ENCODE peak calls at places on chromosomes 16 and 17, in four cellular contexts. One of them, this sample, is unnamed. For H3K36me3 and H3K4me1, the result is how much of the 10 kb centered on the place peaks cover.

GRCh38 chr17:28841901-28842281 is 699 bp downstream of the FAM222B start:
- DNase-seq in GM23248: no peak
- DNase-seq in tibial nerve: no peak
- DNase-seq in cardiac muscle cell: no peak
- DNase-seq in this sample: peak

GRCh38 chr17:50064253-50064991 is 8.5 kb downstream of the ITGA3 start:
- DNase-seq in GM23248: peak
- DNase-seq in tibial nerve: no peak
- DNase-seq in cardiac muscle cell: peak
- DNase-seq in this sample: no peak

GRCh38 chr17:82310877-82311276 is 6.5 kb downstream of the CD7 start:
- DNase-seq in GM23248: no peak
- DNase-seq in tibial nerve: no peak
- DNase-seq in cardiac muscle cell: no peak
- DNase-seq in this sample: no peak

GRCh38 chr16:27110524-27110896 is 43.8 kb downstream of the C16orf82 start:
- DNase-seq in GM23248: no peak
- DNase-seq in tibial nerve: no peak
- DNase-seq in cardiac muscle cell: no peak
- DNase-seq in this sample: no peak

GRCh38 chr16:23174622-23175021 is 7.9 kb upstream of the SCNN1G start:
- DNase-seq in GM23248: peak
- DNase-seq in tibial nerve: no peak
- DNase-seq in cardiac muscle cell: peak
- DNase-seq in this sample: no peak

GRCh38 chr17:1471490-1471889 is 15.5 kb upstream of the CRK start:
- DNase-seq in GM23248: no peak
- DNase-seq in tibial nerve: no peak
- DNase-seq in cardiac muscle cell: no peak
- DNase-seq in this sample: no peak

GRCh38 chr17:74522381-74523090 is 8.7 kb downstream of the CD300LB start:
- DNase-seq in GM23248: no peak
- DNase-seq in tibial nerve: no peak
- DNase-seq in cardiac muscle cell: no peak
- DNase-seq in this sample: no peak

GRCh38 chr17:28384281-28385036 is 13.0 kb downstream of the SARM1 start:
- DNase-seq in GM23248: peak
- DNase-seq in tibial nerve: peak
- DNase-seq in cardiac muscle cell: peak
- DNase-seq in this sample: peak

GRCh38 chr17:48542956-48543853 is 1.7 kb downstream of the HOXB2 start:
- DNase-seq in GM23248: peak
- DNase-seq in tibial nerve: peak
- DNase-seq in cardiac muscle cell: peak
- DNase-seq in this sample: peak

GRCh38 chr17:41781404-41782110 is 5.0 kb downstream of the JUP start:
- DNase-seq in GM23248: no peak
- DNase-seq in tibial nerve: no peak
- DNase-seq in cardiac muscle cell: no peak
- DNase-seq in this sample: no peak

GRCh38 chr17:50348522-50349240 is 2.8 kb downstream of the XYLT2 start:
- DNase-seq in GM23248: peak
- DNase-seq in tibial nerve: no peak
- DNase-seq in cardiac muscle cell: no peak
- DNase-seq in this sample: no peak

GRCh38 chr17:28711723-28712036 is at the start of gene PROCA1:
- DNase-seq in GM23248: no peak
- DNase-seq in tibial nerve: no peak
- DNase-seq in cardiac muscle cell: no peak
- DNase-seq in this sample: no peak

GRCh38 chr16:48105456-48105855 is 50.3 kb downstream of the ABCC12 start:
- DNase-seq in GM23248: no peak
- DNase-seq in tibial nerve: no peak
- DNase-seq in cardiac muscle cell: no peak
- DNase-seq in this sample: no peak

GRCh38 chr17:75664099-75664549 is 2.8 kb downstream of the RECQL5 start:
- DNase-seq in GM23248: no peak
- DNase-seq in tibial nerve: no peak
- DNase-seq in cardiac muscle cell: no peak
- DNase-seq in this sample: peak

GRCh38 chr17:7108560-7108925 is 6.1 kb downstream of the ASGR2 start:
- DNase-seq in GM23248: no peak
- DNase-seq in tibial nerve: no peak
- DNase-seq in cardiac muscle cell: no peak
- DNase-seq in this sample: no peak

GRCh38 chr17:80946449-80946848 is 45.2 kb upstream of the CHMP6 start:
- DNase-seq in GM23248: no peak
- DNase-seq in tibial nerve: no peak
- DNase-seq in cardiac muscle cell: no peak
- DNase-seq in this sample: no peak

GRCh38 chr17:75404223-75404738 is 1.2 kb downstream of the GRB2 start:
- DNase-seq in GM23248: peak
- DNase-seq in tibial nerve: peak
- DNase-seq in cardiac muscle cell: peak
- DNase-seq in this sample: peak

GRCh38 chr16:54237-54581 is 581 bp downstream of the SNRNP25 start:
- DNase-seq in GM23248: no peak
- DNase-seq in tibial nerve: no peak
- DNase-seq in cardiac muscle cell: no peak
- DNase-seq in this sample: no peak
- H3K36me3 ChIP-seq in GM23248: under half
- H3K36me3 ChIP-seq in tibial nerve: under half
- H3K36me3 ChIP-seq in cardiac muscle cell: under half
- H3K36me3 ChIP-seq in this sample: under half

GRCh38 chr16:84613408-84614071 is 4.3 kb downstream of the COTL1 start:
- DNase-seq in GM23248: no peak
- DNase-seq in tibial nerve: no peak
- DNase-seq in cardiac muscle cell: no peak
- DNase-seq in this sample: no peak
- H3K4me1 ChIP-seq in GM23248: under half
- H3K4me1 ChIP-seq in tibial nerve: half or more
- H3K4me1 ChIP-seq in cardiac muscle cell: under half
- H3K4me1 ChIP-seq in this sample: under half

DNA sequence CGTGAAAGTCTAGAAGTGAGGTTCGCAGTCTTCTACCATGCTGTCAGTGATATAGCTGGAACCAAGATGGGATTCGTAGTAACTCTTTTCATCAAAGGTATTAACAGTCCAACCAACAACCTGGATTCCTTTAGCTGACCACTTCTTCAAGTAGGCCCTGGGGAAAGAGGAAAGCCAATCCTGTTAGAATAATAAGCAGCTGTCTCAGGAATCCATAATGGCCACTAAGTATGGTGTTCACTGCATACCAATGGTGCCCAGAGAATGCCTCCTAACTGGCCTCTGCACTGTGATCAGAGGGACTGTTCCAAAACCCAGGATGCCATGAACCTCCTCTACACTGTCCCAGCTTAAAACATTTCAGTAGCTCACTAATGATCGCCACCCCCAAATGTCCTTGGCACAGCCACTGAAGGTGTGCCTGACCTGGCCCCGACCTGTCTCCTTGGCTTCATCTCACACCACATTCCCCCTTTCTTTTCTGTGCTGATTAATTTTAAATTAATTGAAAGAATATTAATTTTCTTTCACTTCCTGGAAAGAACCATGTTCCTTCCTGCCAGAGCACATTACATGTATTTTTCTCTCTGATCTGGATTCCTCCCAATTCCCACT is 18.3 kb downstream of the GDE1 start:
- DNase-seq in GM23248: no peak
- DNase-seq in tibial nerve: no peak
- DNase-seq in cardiac muscle cell: no peak
- DNase-seq in this sample: no peak
- H3K36me3 ChIP-seq in GM23248: under half
- H3K36me3 ChIP-seq in tibial nerve: under half
- H3K36me3 ChIP-seq in cardiac muscle cell: under half
- H3K36me3 ChIP-seq in this sample: under half

GRCh38 chr16:31114468-31114867 is 3.0 kb upstream of the KAT8 start:
- DNase-seq in GM23248: no peak
- DNase-seq in tibial nerve: no peak
- DNase-seq in cardiac muscle cell: no peak
- DNase-seq in this sample: no peak
- H3K4me1 ChIP-seq in GM23248: under half
- H3K4me1 ChIP-seq in tibial nerve: under half
- H3K4me1 ChIP-seq in cardiac muscle cell: under half
- H3K4me1 ChIP-seq in this sample: under half